ENCODE peak calls at places on chromosomes 4 and X, in four cellular contexts. One of them, this sample, is unnamed.

GRCh38 chr4:40325406-40326019 is 9.6 kb upstream of the CHRNA9 start:
- DNase-seq in GM12878: no peak
- DNase-seq in H1: no peak
- DNase-seq in K562: peak; percentile 74
- DNase-seq in this sample: peak; percentile 72

GRCh38 chr4:124904723-124905390 is 192.3 kb upstream of the ANKRD50 start:
- DNase-seq in K562: no peak
- DNase-seq in GM12878: no peak
- DNase-seq in H1: no peak
- DNase-seq in this sample: no peak

GRCh38 chr4:55051532-55051931 is 73.9 kb downstream of the KDR start:
- DNase-seq in H1: no peak
- DNase-seq in GM12878: no peak
- DNase-seq in K562: no peak
- DNase-seq in this sample: no peak

GRCh38 chrX:130902446-130902782 is 595 bp downstream of the ENOX2 start:
- DNase-seq in H1: no peak
- DNase-seq in K562: no peak
- DNase-seq in GM12878: no peak
- DNase-seq in this sample: no peak

GRCh38 chrX:78979789-78980464 is 34.7 kb downstream of the P2RY10 start:
- DNase-seq in H1: no peak
- DNase-seq in K562: no peak
- DNase-seq in GM12878: peak; percentile 84
- DNase-seq in this sample: no peak

GRCh38 chrX:68083510-68083909 is 349.8 kb downstream of the OPHN1 start:
- DNase-seq in K562: no peak
- DNase-seq in H1: no peak
- DNase-seq in GM12878: no peak
- DNase-seq in this sample: peak; percentile 7

GRCh38 chr4:26462874-26463273 is 27.4 kb downstream of the CCKAR start:
- DNase-seq in H1: no peak
- DNase-seq in GM12878: no peak
- DNase-seq in K562: no peak
- DNase-seq in this sample: peak; percentile 71

GRCh38 chr4:28966982-28967381 is 1753.2 kb upstream of the PCDH7 start:
- DNase-seq in GM12878: no peak
- DNase-seq in K562: no peak
- DNase-seq in H1: no peak
- DNase-seq in this sample: peak; percentile 90

GRCh38 chrX:123607806-123608205 is 125.0 kb downstream of the THOC2 start:
- DNase-seq in H1: no peak
- DNase-seq in GM12878: no peak
- DNase-seq in K562: no peak
- DNase-seq in this sample: no peak
- TF ChIP-seq CHD1 in H1: no peak
- TF ChIP-seq CHD1 in GM12878: no peak
- TF ChIP-seq CHD1 in K562: no peak
- TF ChIP-seq CHD1 in this sample: no peak

GRCh38 chr4:98496446-98496845 is 162.0 kb downstream of the TSPAN5 start:
- DNase-seq in GM12878: no peak
- DNase-seq in H1: no peak
- DNase-seq in K562: no peak
- DNase-seq in this sample: no peak

GRCh38 chr4:98493305-98493704 is 165.1 kb downstream of the TSPAN5 start:
- DNase-seq in K562: no peak
- DNase-seq in H1: no peak
- DNase-seq in GM12878: no peak
- DNase-seq in this sample: no peak

DNA sequence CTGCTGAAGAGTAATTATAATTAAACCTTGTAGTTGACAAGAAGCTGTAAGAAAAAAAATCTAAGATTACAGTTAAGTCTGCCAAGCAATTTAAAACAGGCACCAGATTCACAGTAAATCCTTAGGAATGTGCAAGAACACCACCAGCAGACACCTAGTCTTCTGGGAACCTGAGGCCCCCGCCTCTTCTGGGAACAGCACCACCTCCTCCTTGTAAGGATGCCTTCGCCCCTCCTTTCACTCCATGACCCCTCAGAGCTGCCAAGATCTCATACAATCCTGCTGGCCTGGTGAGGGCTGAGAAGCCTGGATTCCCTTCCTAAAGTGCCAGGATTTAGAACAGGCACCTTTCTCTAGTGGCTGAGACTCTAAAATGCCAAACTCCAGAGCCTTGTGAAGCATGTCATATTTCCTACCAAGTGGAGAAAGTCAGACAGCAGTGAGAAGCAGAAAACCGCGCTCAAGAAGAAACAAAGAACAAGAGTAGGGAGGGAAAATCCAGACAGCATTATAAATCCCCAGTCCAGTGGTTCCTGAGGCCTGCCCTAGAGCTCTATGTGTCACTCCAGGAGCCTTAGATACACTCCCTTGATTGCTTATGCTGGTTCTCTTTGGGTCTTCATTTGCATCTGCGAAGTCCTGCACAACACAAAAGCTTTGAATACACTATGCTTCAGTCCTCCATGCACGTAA is 166.4 kb downstream of the TSPAN5 start:
- DNase-seq in GM12878: no peak
- DNase-seq in H1: no peak
- DNase-seq in K562: no peak
- DNase-seq in this sample: no peak
- TF ChIP-seq CHD1 in GM12878: no peak
- TF ChIP-seq CHD1 in H1: no peak
- TF ChIP-seq CHD1 in K562: no peak
- TF ChIP-seq CHD1 in this sample: no peak

DNA sequence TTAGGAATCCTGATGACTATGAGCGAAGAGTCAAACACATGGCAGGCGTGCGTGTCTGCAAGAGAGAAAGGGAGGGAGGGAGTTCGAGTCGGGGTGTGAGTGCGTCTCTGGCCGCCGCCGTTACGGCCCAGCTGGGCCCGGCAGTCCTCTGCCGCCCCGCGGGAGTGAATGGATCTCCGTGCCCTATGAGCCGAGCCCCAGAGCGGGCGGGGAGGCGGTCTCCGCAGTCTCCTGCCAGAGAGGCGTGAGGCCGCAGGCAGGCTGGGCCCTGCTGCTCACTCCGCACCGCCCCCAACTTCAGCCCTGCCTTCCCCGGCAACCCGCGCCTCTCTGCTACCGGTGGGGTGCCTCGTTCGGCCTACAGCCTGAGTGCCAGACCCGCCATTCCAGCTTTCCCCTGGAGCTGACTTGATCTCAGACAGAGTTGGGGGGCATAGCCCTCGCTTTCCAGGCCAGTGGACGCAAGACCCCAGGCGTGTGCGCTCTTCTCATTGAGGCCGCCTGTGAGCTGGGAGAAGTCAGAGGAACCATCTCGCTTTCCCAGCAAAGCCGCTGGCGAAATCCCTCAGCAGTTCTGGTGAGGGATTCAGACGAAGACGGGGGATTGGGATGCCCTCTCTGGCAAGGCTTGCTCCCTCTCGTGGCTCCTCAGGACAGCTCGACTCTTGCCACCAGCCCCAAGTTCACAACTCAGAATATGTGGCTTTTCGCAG is 1.4 kb downstream of the SLC16A2 start:
- DNase-seq in GM12878: no peak
- DNase-seq in H1: no peak
- DNase-seq in K562: no peak
- DNase-seq in this sample: peak; percentile 66
- TF ChIP-seq CHD1 in GM12878: no peak
- TF ChIP-seq CHD1 in H1: no peak
- TF ChIP-seq CHD1 in K562: no peak
- TF ChIP-seq CHD1 in this sample: no peak

DNA sequence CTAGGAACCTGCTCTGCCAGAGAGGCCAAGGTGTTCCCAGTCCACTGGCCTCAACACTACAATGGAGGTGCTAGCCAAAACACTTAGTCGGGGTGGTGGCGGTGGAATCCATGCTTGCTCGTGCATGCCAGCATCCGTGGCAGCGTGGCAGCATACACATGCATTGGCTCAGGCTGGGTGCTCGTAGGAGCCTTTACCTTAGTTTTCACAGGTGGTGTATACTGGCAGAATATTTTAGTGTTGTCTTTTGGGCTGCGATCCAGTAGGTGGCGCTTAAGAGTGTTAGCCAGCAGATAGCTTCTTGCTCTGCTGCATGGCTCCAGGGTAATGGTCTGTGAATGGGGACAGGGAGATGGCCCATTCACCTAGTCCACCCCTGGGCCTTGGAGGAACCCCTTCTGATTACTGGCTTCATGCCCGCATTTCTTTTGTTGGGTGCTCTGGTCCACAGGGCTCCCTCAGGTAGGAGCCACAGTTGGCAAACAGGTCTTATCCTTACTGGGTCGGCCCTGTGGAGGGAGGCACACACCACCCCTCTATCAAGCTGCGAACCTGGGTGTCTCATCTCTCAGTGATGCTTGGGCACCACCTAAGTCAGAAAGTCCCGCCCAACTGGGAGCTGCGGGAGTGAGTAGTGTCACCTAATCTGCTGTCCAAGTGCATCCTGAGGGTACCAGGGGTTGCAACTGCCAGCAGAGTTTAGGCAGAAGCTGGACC is 40.0 kb downstream of the RIPPLY1 start:
- DNase-seq in GM12878: no peak
- DNase-seq in K562: no peak
- DNase-seq in H1: peak; percentile 15
- DNase-seq in this sample: peak; percentile 2
- TF ChIP-seq CHD1 in GM12878: no peak
- TF ChIP-seq CHD1 in K562: no peak
- TF ChIP-seq CHD1 in H1: no peak
- TF ChIP-seq CHD1 in this sample: no peak

This sample was measured in IMR-90.